ENCODE peak calls at places on chromosomes 3 and 15, in eight cellular contexts. V is cerebellar cortex; N is activated naive CD4-positive, alpha-beta T cell treated with anti-CD3 and anti-CD28 coated beads, Interleukin-2, amount 10 ng/mL, durations not matched to agents 7 days and 5 days; Z is NAMALWA; T is GM13976; C is occipital lobe; W is DMS79 treated with DMSO at 0.1 percent for 48 hours; U is midbrain. H is an unnamed sample.

GRCh38 chr15:83283813-83284562 is 476 bp downstream of the BNC1 start:
- DNase-seq in T (peak), U (no peak), C (no peak), Z (no peak), V (no peak), N (no peak), W (peak), H (no peak)

GRCh38 chr3:197329382-197329781 is 31.0 kb upstream of the DLG1 start:
- DNase-seq in U (peak), C (no peak), W (peak), T (no peak), Z (no peak), V (no peak), N (no peak), H (no peak)

GRCh38 chr3:56800373-56801150 is 1.2 kb downstream of the ARHGEF3 start:
- DNase-seq in Z (peak), V (peak), T (peak), C (peak), U (peak), W (no peak), N (peak), H (no peak)

GRCh38 chr3:187919018-187919417 is 173.8 kb upstream of the BCL6 start:
- DNase-seq in Z (peak), U (no peak), W (no peak), V (no peak), N (peak), T (peak), C (no peak), H (no peak)

GRCh38 chr15:101441706-101442105 is 47.8 kb downstream of the PCSK6 start:
- DNase-seq in T (no peak), V (no peak), U (peak), Z (no peak), N (no peak), W (no peak), C (no peak), H (no peak)

GRCh38 chr15:39140060-39140604 is 440.7 kb upstream of the THBS1 start:
- DNase-seq in V (no peak), U (no peak), Z (no peak), C (no peak), T (no peak), W (no peak), N (no peak), H (no peak)

GRCh38 chr15:77057650-77058049 is 13.3 kb downstream of the TSPAN3 start:
- DNase-seq in N (no peak), Z (no peak), W (no peak), U (no peak), T (no peak), C (no peak), V (no peak), H (no peak)

GRCh38 chr3:14879161-14879888 is 60.6 kb downstream of the FGD5 start:
- DNase-seq in U (no peak), C (no peak), N (peak), W (no peak), V (peak), Z (no peak), T (no peak), H (no peak)

GRCh38 chr3:57821765-57822164 is 65.7 kb downstream of the SLMAP start:
- DNase-seq in Z (no peak), U (no peak), W (no peak), T (no peak), C (no peak), V (no peak), N (no peak), H (no peak)

GRCh38 chr3:168054447-168054846 is 41.3 kb downstream of the GOLIM4 start:
- DNase-seq in N (no peak), T (no peak), U (no peak), Z (no peak), V (no peak), W (no peak), C (no peak), H (no peak)

GRCh38 chr15:90419738-90420487 is 31.9 kb downstream of the IQGAP1 start:
- DNase-seq in Z (no peak), T (no peak), C (no peak), U (peak), N (no peak), W (no peak), V (no peak), H (no peak)

GRCh38 chr3:157573780-157574378 is 70.7 kb upstream of the VEPH1 start:
- DNase-seq in C (no peak), T (no peak), Z (no peak), U (no peak), V (no peak), N (no peak), W (no peak), H (no peak)

GRCh38 chr3:150022406-150023238 is 51.9 kb upstream of the PFN2 start:
- DNase-seq in Z (peak), W (peak), C (no peak), N (no peak), U (no peak), T (no peak), V (no peak), H (no peak)

GRCh38 chr3:63364909-63365308 is 86.8 kb downstream of the SYNPR start:
- DNase-seq in U (peak), W (no peak), Z (no peak), T (no peak), V (no peak), N (no peak), C (no peak), H (no peak)

GRCh38 chr15:78931439-78931981 is 13.3 kb downstream of the CTSH start:
- DNase-seq in N (peak), T (no peak), C (no peak), W (no peak), Z (no peak), V (no peak), U (no peak), H (no peak)

GRCh38 chr15:60573936-60574335 is 95.0 kb upstream of the ICE2 start:
- DNase-seq in U (no peak), T (no peak), W (no peak), Z (no peak), C (no peak), V (no peak), N (peak), H (no peak)

GRCh38 chr3:134314588-134315285 is 59.5 kb downstream of the AMOTL2 start:
- DNase-seq in Z (no peak), U (no peak), T (no peak), C (no peak), N (no peak), W (no peak), V (peak), H (no peak)

GRCh38 chr15:64441852-64442251 is 18.5 kb upstream of the ZNF609 start:
- DNase-seq in Z (no peak), W (no peak), C (no peak), N (no peak), V (no peak), T (no peak), U (no peak), H (no peak)

GRCh38 chr15:93072011-93072410 is 17.0 kb downstream of the RGMA start:
- DNase-seq in V (no peak), U (no peak), W (no peak), Z (no peak), T (no peak), N (no peak), C (no peak), H (no peak)

GRCh38 chr3:155745795-155746550 is 1.1 kb upstream of the PLCH1 start:
- DNase-seq in N (peak), Z (no peak), W (peak), V (peak), U (peak), T (no peak), C (peak), H (no peak)

GRCh38 chr3:191696356-191696755 is 235.4 kb downstream of the PYDC2 start:
- DNase-seq in V (no peak), N (no peak), T (no peak), W (no peak), Z (no peak), U (no peak), C (no peak), H (no peak)

GRCh38 chr15:37764733-37765191 is 169.7 kb upstream of the TMCO5A start:
- DNase-seq in T (no peak), C (no peak), W (no peak), U (no peak), N (peak), Z (peak), V (peak), H (no peak)

GRCh38 chr3:180762866-180763265 is 83.6 kb upstream of the CCDC39 start:
- DNase-seq in W (no peak), V (no peak), Z (no peak), T (no peak), N (no peak), U (no peak), C (no peak), H (no peak)

GRCh38 chr3:119120480-119120879 is 25.5 kb upstream of the TEX55 start:
- DNase-seq in N (no peak), W (no peak), Z (no peak), U (no peak), V (no peak), C (no peak), T (no peak), H (no peak)